ENCODE peak calls at places on chromosomes 7 and 10, in seven cellular contexts. One of them, this sample, is unnamed.
A peak's percentile ranks its signal among the peaks of the same experiment; 100 is the strongest.

GRCh38 chr10:129545257-129545656 is 78.2 kb downstream of the MGMT start:
- DNase-seq in LoVo: no peak
- DNase-seq in tibial artery: no peak
- DNase-seq in skeletal muscle cell: peak; percentile 27
- DNase-seq in PC-9: peak; percentile 73
- DNase-seq in Caki2: peak; percentile 8
- DNase-seq in DMS153: no peak
- DNase-seq in this sample: no peak

GRCh38 chr10:13448216-13448615 is 80.6 kb downstream of the BEND7 start:
- DNase-seq in Caki2: no peak
- DNase-seq in skeletal muscle cell: peak; percentile 54
- DNase-seq in LoVo: no peak
- DNase-seq in DMS153: no peak
- DNase-seq in PC-9: no peak
- DNase-seq in tibial artery: no peak
- DNase-seq in this sample: no peak

GRCh38 chr10:112763916-112764520 is 186.0 kb upstream of the TCF7L2 start:
- DNase-seq in skeletal muscle cell: peak; percentile 19
- DNase-seq in LoVo: no peak
- DNase-seq in tibial artery: no peak
- DNase-seq in Caki2: no peak
- DNase-seq in DMS153: no peak
- DNase-seq in PC-9: no peak
- DNase-seq in this sample: no peak

GRCh38 chr10:57338823-57339558 is 928.7 kb downstream of the IPMK start:
- DNase-seq in DMS153: no peak
- DNase-seq in tibial artery: no peak
- DNase-seq in Caki2: peak; percentile 16
- DNase-seq in LoVo: peak; percentile 46
- DNase-seq in PC-9: peak; percentile 37
- DNase-seq in skeletal muscle cell: no peak
- DNase-seq in this sample: peak; percentile 25

GRCh38 chr10:105691811-105692210 is 1050.7 kb downstream of the SORCS3 start:
- DNase-seq in Caki2: no peak
- DNase-seq in skeletal muscle cell: no peak
- DNase-seq in LoVo: no peak
- DNase-seq in DMS153: no peak
- DNase-seq in PC-9: no peak
- DNase-seq in tibial artery: no peak
- DNase-seq in this sample: peak; percentile 10

GRCh38 chr10:111275091-111275490 is 198.3 kb downstream of the ADRA2A start:
- DNase-seq in tibial artery: no peak
- DNase-seq in PC-9: no peak
- DNase-seq in DMS153: no peak
- DNase-seq in skeletal muscle cell: no peak
- DNase-seq in Caki2: no peak
- DNase-seq in LoVo: no peak
- DNase-seq in this sample: no peak

GRCh38 chr7:54904130-54904529 is 114.7 kb upstream of the EGFR start:
- DNase-seq in Caki2: no peak
- DNase-seq in skeletal muscle cell: peak; percentile 97
- DNase-seq in LoVo: no peak
- DNase-seq in DMS153: no peak
- DNase-seq in tibial artery: peak; percentile 32
- DNase-seq in PC-9: no peak
- DNase-seq in this sample: no peak

GRCh38 chr10:88952647-88953111 is at the start of gene ACTA2:
- DNase-seq in tibial artery: peak; percentile 86
- DNase-seq in LoVo: no peak
- DNase-seq in PC-9: no peak
- DNase-seq in skeletal muscle cell: no peak
- DNase-seq in DMS153: no peak
- DNase-seq in Caki2: no peak
- DNase-seq in this sample: no peak

GRCh38 chr10:44786451-44786850 is 124.7 kb upstream of the TMEM72 start:
- DNase-seq in Caki2: no peak
- DNase-seq in DMS153: no peak
- DNase-seq in LoVo: no peak
- DNase-seq in tibial artery: no peak
- DNase-seq in PC-9: no peak
- DNase-seq in skeletal muscle cell: peak; percentile 15
- DNase-seq in this sample: no peak

GRCh38 chr7:144001543-144001942 is 1.4 kb downstream of the OR6B1 start:
- DNase-seq in Caki2: no peak
- DNase-seq in PC-9: no peak
- DNase-seq in skeletal muscle cell: no peak
- DNase-seq in LoVo: no peak
- DNase-seq in tibial artery: no peak
- DNase-seq in DMS153: no peak
- DNase-seq in this sample: no peak

GRCh38 chr7:43880596-43880995 is 11.3 kb upstream of the MRPS24 start:
- DNase-seq in Caki2: no peak
- DNase-seq in PC-9: no peak
- DNase-seq in skeletal muscle cell: no peak
- DNase-seq in DMS153: no peak
- DNase-seq in LoVo: no peak
- DNase-seq in tibial artery: no peak
- DNase-seq in this sample: no peak

This sample was measured in small intestine.